ENCODE peak calls at places on chromosomes 4 and X, in seven cellular contexts. Z, B, J, D, O, U and S are unnamed samples.

GRCh38 chrX:68870357-68870756 is 41.5 kb downstream of the EFNB1 start:
- DNase-seq in Z (no peak), B (no peak), J (no peak), D (no peak), O (no peak), U (no peak), S (no peak)

GRCh38 chr4:86840858-86841257 is 8.3 kb downstream of the SLC10A6 start:
- DNase-seq in Z (no peak), B (peak), J (no peak), D (no peak), O (no peak), U (no peak), S (no peak)

GRCh38 chr4:40909363-40909876 is 159.7 kb downstream of the NSUN7 start:
- DNase-seq in Z (peak), B (peak), J (peak), D (no peak), O (no peak), U (no peak), S (no peak)

GRCh38 chr4:113636877-113637276 is 124.7 kb downstream of the CAMK2D start:
- DNase-seq in Z (no peak), B (peak), J (peak), D (no peak), O (no peak), U (no peak), S (no peak)

GRCh38 chr4:81214144-81214517 is 891 bp downstream of the PRKG2 start:
- DNase-seq in Z (no peak), B (no peak), J (no peak), D (no peak), O (no peak), U (no peak), S (no peak)

GRCh38 chr4:158814636-158815035 is 45.8 kb downstream of the FNIP2 start:
- DNase-seq in Z (peak), B (peak), J (no peak), D (no peak), O (no peak), U (no peak), S (no peak)

GRCh38 chrX:150905293-150905692 is 6.8 kb upstream of the CD99L2 start:
- DNase-seq in Z (no peak), B (no peak), J (no peak), D (no peak), O (no peak), U (no peak), S (no peak)

GRCh38 chr4:157994863-157995262 is 178.0 kb downstream of the GASK1B start:
- DNase-seq in Z (no peak), B (peak), J (peak), D (no peak), O (no peak), U (no peak), S (no peak)

GRCh38 chr4:12852338-12853307 is 631.5 kb downstream of the RAB28 start:
- DNase-seq in Z (peak), B (peak), J (peak), D (no peak), O (peak), U (no peak), S (peak)

GRCh38 chr4:26206981-26207380 is 113.8 kb upstream of the RBPJ start:
- DNase-seq in Z (no peak), B (peak), J (no peak), D (no peak), O (no peak), U (no peak), S (no peak)

GRCh38 chrX:150205011-150205410 is 158.1 kb upstream of the MAMLD1 start:
- DNase-seq in Z (no peak), B (no peak), J (peak), D (no peak), O (no peak), U (no peak), S (no peak)

GRCh38 chr4:8364141-8364540 is 76.4 kb downstream of the ACOX3 start:
- DNase-seq in Z (no peak), B (no peak), J (no peak), D (no peak), O (no peak), U (no peak), S (no peak)

GRCh38 chr4:40820101-40820500 is 70.3 kb downstream of the NSUN7 start:
- DNase-seq in Z (no peak), B (no peak), J (no peak), D (no peak), O (no peak), U (no peak), S (no peak)

GRCh38 chr4:183478926-183479325 is 25.9 kb upstream of the ING2 start:
- DNase-seq in Z (no peak), B (no peak), J (no peak), D (no peak), O (no peak), U (no peak), S (no peak)

GRCh38 chr4:4396628-4397440 is 9.9 kb downstream of the NSG1 start:
- DNase-seq in Z (no peak), B (no peak), J (peak), D (no peak), O (peak), U (no peak), S (no peak)

GRCh38 chr4:186726440-186727148 is 2.9 kb upstream of the FAT1 start:
- DNase-seq in Z (no peak), B (peak), J (peak), D (peak), O (peak), U (peak), S (no peak)

GRCh38 chr4:183873389-183874185 is 31.5 kb upstream of the STOX2 start:
- DNase-seq in Z (no peak), B (peak), J (peak), D (no peak), O (no peak), U (no peak), S (no peak)

GRCh38 chr4:53962516-53963225 is 101.7 kb downstream of the CHIC2 start:
- DNase-seq in Z (peak), B (peak), J (peak), D (no peak), O (no peak), U (no peak), S (peak)

GRCh38 chr4:172826866-172827265 is 341.7 kb upstream of the GALNT7 start:
- DNase-seq in Z (no peak), B (peak), J (no peak), D (no peak), O (no peak), U (no peak), S (no peak)

GRCh38 chrX:38560776-38561125 is 591 bp upstream of the TSPAN7 start:
- DNase-seq in Z (no peak), B (no peak), J (no peak), D (peak), O (no peak), U (no peak), S (no peak)

GRCh38 chrX:7132335-7133035 is 15.0 kb upstream of the STS start:
- DNase-seq in Z (peak), B (peak), J (peak), D (peak), O (peak), U (no peak), S (no peak)

GRCh38 chrX:108439434-108439883 is at the start of gene COL4A5:
- DNase-seq in Z (no peak), B (peak), J (peak), D (peak), O (peak), U (peak), S (peak)

GRCh38 chr4:163681208-163681821 is 186.8 kb downstream of the TMA16 start:
- DNase-seq in Z (no peak), B (no peak), J (peak), D (no peak), O (peak), U (no peak), S (no peak)

GRCh38 chrX:54452920-54453319 is 12.7 kb downstream of the TSR2 start:
- DNase-seq in Z (no peak), B (peak), J (peak), D (no peak), O (peak), U (no peak), S (peak)

GRCh38 chr4:52915131-52915645 is 53.1 kb downstream of the RASL11B start:
- DNase-seq in Z (no peak), B (no peak), J (no peak), D (no peak), O (no peak), U (no peak), S (no peak)

GRCh38 chrX:42269186-42269585 is 345.8 kb upstream of the CASK start:
- DNase-seq in Z (peak), B (no peak), J (peak), D (no peak), O (no peak), U (no peak), S (peak)

GRCh38 chrX:96619588-96619987 is 65.1 kb upstream of the DIAPH2 start:
- DNase-seq in Z (no peak), B (peak), J (no peak), D (no peak), O (no peak), U (no peak), S (no peak)

GRCh38 chrX:132887569-132887968 is 70.9 kb downstream of the HS6ST2 start:
- DNase-seq in Z (no peak), B (no peak), J (no peak), D (no peak), O (no peak), U (no peak), S (no peak)

GRCh38 chr4:3832536-3833220 is 66.5 kb downstream of the ADRA2C start:
- DNase-seq in Z (no peak), B (no peak), J (no peak), D (no peak), O (no peak), U (no peak), S (no peak)

GRCh38 chr4:158459085-158459820 is 62.4 kb upstream of the RXFP1 start:
- DNase-seq in Z (no peak), B (no peak), J (no peak), D (no peak), O (peak), U (no peak), S (no peak)

GRCh38 chr4:111283066-111283677 is 660.3 kb upstream of the PITX2 start:
- DNase-seq in Z (peak), B (peak), J (peak), D (peak), O (peak), U (no peak), S (no peak)

GRCh38 chr4:101421393-101421792 is 74.1 kb upstream of the PPP3CA start:
- DNase-seq in Z (no peak), B (no peak), J (peak), D (no peak), O (no peak), U (no peak), S (no peak)

GRCh38 chr4:129240816-129241215 is 144.9 kb downstream of the C4orf33 start:
- DNase-seq in Z (no peak), B (peak), J (no peak), D (no peak), O (no peak), U (no peak), S (peak)

GRCh38 chrX:16496175-16496574 is 153.8 kb upstream of the S100G start:
- DNase-seq in Z (no peak), B (no peak), J (no peak), D (no peak), O (no peak), U (no peak), S (no peak)

GRCh38 chr4:40586034-40586433 is 43.6 kb downstream of the RBM47 start:
- DNase-seq in Z (no peak), B (peak), J (peak), D (no peak), O (no peak), U (no peak), S (no peak)

DNA sequence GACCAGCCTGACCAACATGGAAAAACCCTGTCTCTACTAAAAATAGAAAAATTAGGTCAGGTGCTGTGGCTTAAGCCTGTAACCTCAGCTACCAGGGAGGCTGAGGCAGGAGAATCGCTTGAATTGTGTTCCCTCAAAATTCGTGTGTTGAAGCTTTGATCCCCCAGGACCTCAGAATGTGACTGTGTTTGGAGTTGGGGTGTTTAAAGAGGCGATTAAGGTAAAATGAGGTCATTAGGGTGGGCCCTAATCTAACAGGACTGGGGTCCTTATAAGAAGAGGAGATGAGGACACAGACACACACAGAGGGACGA is 23.6 kb downstream of the SLC25A6 start:
- DNase-seq in Z (no peak), B (no peak), J (no peak), D (no peak), O (no peak), U (no peak), S (no peak)
- H3K4me3 ChIP-seq in Z (no peak), B (no peak), J (no peak), D (no peak), O (no peak), U (no peak), S (no peak)

DNA sequence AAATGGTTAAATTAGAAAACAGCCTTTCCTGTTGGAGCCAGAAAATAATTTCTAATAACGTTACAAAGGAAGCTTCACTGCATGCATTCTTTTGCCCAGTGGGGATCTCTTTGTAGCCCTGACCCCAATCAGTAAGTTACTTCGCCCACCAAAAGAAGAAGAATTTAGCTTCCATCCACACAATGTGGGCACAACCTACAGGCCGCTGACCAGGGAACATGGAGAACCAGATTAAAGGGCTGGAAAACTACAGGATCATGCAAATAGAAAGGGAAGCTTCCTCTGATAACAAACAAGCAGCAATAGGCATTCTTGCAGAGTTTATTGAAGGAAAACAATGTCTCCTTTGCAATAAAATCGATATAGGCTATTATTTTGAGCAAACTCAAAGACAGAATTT is 21.3 kb upstream of the TSPAN5 start:
- DNase-seq in Z (no peak), B (no peak), J (no peak), D (no peak), O (no peak), U (no peak), S (no peak)
- H3K4me3 ChIP-seq in Z (no peak), B (no peak), J (no peak), D (no peak), O (no peak), U (no peak), S (no peak)

GRCh38 chr4:185017964-185018772 is at the start of gene HELT:
- DNase-seq in Z (no peak), B (no peak), J (no peak), D (no peak), O (peak), U (no peak), S (no peak)

GRCh38 chr4:185019451-185020292 is 1.4 kb downstream of the HELT start:
- DNase-seq in Z (no peak), B (no peak), J (no peak), D (no peak), O (peak), U (no peak), S (no peak)

GRCh38 chr4:185018834-185019450 is 652 bp downstream of the HELT start:
- DNase-seq in Z (no peak), B (no peak), J (peak), D (peak), O (peak), U (no peak), S (no peak)

GRCh38 chr4:185020863-185021761 is 2.8 kb downstream of the HELT start:
- DNase-seq in Z (no peak), B (no peak), J (no peak), D (no peak), O (peak), U (no peak), S (no peak)

GRCh38 chr4:185020293-185020808 is 2.1 kb downstream of the HELT start:
- DNase-seq in Z (no peak), B (no peak), J (no peak), D (no peak), O (peak), U (no peak), S (no peak)
- H3K4me3 ChIP-seq in Z (no peak), B (no peak), J (no peak), D (no peak), O (peak), U (no peak), S (no peak)

DNA sequence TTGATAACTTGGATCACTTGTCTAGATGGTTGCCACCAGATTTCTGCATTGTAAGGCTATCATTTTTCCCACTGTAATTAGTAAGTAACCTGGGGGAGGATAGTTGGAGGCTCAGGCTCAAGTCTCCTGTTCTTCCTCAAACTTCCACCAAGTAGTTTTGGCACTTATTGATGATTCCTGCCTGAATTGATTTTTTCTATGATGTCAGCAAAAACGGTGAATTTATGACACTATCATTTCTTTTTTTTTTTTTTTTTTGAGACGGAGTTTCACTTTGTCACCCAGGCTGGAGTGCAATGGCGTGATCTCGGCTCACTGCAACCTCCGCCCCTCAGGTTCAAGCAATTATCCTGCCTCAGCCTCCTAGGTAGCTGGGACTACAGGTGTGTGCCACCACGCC is 12.4 kb downstream of the TMSB4X start:
- DNase-seq in Z (no peak), B (no peak), J (no peak), D (no peak), O (no peak), U (no peak), S (no peak)
- H3K4me3 ChIP-seq in Z (no peak), B (no peak), J (no peak), D (no peak), O (no peak), U (no peak), S (no peak)

DNA sequence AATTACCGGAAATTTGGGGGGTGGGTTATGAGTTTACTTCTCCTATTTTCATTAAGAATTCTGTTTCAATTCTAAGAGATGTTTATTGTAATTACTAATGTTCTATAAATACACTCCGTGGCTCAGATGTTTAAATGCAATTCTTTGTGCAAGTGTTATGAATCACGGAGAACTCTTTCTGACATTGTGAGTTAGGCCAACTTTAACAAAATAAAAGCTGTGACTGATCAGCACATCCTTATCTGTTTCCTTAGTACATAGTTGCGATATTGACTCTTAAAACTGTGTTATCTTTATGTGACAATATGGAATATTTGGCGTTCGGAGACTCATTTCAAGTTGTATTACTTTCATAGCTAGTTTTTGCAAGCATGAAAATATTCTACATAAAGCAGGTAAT is 902 bp downstream of the KLHL4 start:
- DNase-seq in Z (no peak), B (peak), J (peak), D (no peak), O (no peak), U (no peak), S (no peak)
- H3K4me3 ChIP-seq in Z (no peak), B (peak), J (no peak), D (peak), O (peak), U (peak), S (peak)

GRCh38 chrX:110004210-110004609 is 1.3 kb downstream of the TMEM164 start:
- DNase-seq in Z (no peak), B (no peak), J (no peak), D (peak), O (peak), U (no peak), S (no peak)
- H3K4me3 ChIP-seq in Z (no peak), B (no peak), J (no peak), D (peak), O (no peak), U (peak), S (peak)

GRCh38 chrX:1389993-1390285 is 2.0 kb downstream of the SLC25A6 start:
- DNase-seq in Z (no peak), B (no peak), J (no peak), D (peak), O (peak), U (no peak), S (no peak)
- H3K4me3 ChIP-seq in Z (no peak), B (no peak), J (no peak), D (no peak), O (peak), U (no peak), S (no peak)

DNA sequence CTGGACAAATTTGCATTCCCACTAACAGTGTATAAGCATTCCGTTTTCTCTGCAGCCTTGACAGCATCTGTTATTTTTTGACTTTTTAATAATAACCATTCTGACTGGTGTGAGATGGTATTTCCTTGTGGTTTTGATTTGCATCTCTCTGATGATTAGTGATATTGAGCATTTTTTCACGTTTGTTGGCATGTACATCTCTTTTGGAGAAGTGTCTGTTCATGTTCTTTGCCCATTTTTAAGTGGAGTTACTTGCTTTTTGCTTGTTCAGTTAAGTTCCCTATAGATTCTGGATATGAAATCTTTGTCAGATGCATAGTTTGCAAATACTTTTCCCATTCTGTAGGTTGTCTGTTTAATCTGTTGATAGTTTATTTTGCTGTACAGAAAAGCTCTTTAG is 68.8 kb downstream of the ADAMTS3 start:
- DNase-seq in Z (no peak), B (peak), J (no peak), D (no peak), O (no peak), U (no peak), S (no peak)
- H3K4me3 ChIP-seq in Z (no peak), B (no peak), J (no peak), D (no peak), O (no peak), U (no peak), S (no peak)

DNA sequence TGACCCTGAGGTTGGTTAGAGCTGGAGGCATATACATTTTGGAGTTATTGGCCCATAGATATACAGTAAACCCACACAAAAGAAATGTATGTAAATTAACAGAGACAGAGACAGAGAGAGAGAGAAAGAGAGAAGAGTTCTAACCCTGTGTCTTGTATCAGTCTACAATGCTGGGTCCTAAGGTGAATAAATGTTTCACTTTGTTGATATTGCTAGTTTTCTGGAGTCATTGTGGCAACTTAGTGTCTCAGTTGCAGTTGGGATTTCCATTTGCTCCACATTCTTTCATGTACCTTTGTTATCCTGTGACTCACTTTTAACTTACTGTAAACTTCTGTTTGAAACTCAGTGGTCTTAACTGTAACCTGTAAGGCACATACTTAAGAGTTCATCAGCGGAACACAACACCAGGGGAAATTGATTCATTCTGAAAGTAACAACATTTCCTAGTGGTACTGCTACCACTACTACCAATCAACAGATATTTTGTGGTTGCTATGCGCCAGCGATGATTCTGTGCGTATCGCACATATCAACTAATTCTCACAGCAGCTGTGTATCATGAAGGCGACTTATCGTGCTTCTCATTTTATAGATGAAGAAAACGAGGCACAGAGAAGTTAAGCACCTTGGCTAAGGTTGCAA is 38.5 kb upstream of the ETDA start:
- DNase-seq in Z (no peak), B (no peak), J (no peak), D (no peak), O (no peak), U (no peak), S (no peak)
- H3K4me3 ChIP-seq in Z (no peak), B (no peak), J (no peak), D (no peak), O (no peak), U (no peak), S (no peak)